ENCODE peak calls at places on chromosome 1, in eight cellular contexts. B is fibroblast of lung, N is naive B cell, X is NCI-H1694 treated with DMSO at 0.1 percent for 48 hours, Y is RPMI7951, I is putamen, F is A549, H is AG08395. E is an unnamed sample.

GRCh38 chr1:246012271-246012854 is 494.7 kb downstream of the SMYD3 start:
- DNase-seq in B (peak), N (no peak), X (peak), Y (peak), I (no peak), F (peak), H (peak), E (peak)

GRCh38 chr1:207876129-207876528 is 34.8 kb downstream of the CD34 start:
- DNase-seq in B (no peak), N (no peak), X (no peak), Y (no peak), I (no peak), F (no peak), H (no peak), E (no peak)

GRCh38 chr1:16716691-16717173 is 23.6 kb upstream of the RNU1-4 start:
- DNase-seq in B (no peak), N (no peak), X (no peak), Y (no peak), I (no peak), F (no peak), H (no peak), E (no peak)

GRCh38 chr1:5390497-5390896 is 601.7 kb downstream of the NPHP4 start:
- DNase-seq in B (no peak), N (no peak), X (no peak), Y (peak), I (no peak), F (no peak), H (no peak), E (no peak)

GRCh38 chr1:56297191-56297590 is 282.2 kb downstream of the PLPP3 start:
- DNase-seq in B (peak), N (no peak), X (no peak), Y (no peak), I (no peak), F (no peak), H (no peak), E (no peak)

GRCh38 chr1:246532519-246532918 is 25.4 kb upstream of the SMYD3 start:
- DNase-seq in B (no peak), N (no peak), X (no peak), Y (no peak), I (no peak), F (peak), H (no peak), E (no peak)

GRCh38 chr1:43956234-43956633 is 9.5 kb downstream of the IPO13 start:
- DNase-seq in B (no peak), N (no peak), X (no peak), Y (no peak), I (no peak), F (no peak), H (no peak), E (no peak)

GRCh38 chr1:234532511-234532922 is 53.5 kb upstream of the TARBP1 start:
- DNase-seq in B (no peak), N (no peak), X (no peak), Y (no peak), I (peak), F (no peak), H (no peak), E (peak)

GRCh38 chr1:119327066-119327435 is 41.5 kb upstream of the HAO2 start:
- DNase-seq in B (peak), N (no peak), X (no peak), Y (no peak), I (peak), F (no peak), H (no peak), E (no peak)

GRCh38 chr1:17338706-17339493 is 30.9 kb downstream of the PADI4 start:
- DNase-seq in B (no peak), N (no peak), X (no peak), Y (no peak), I (no peak), F (no peak), H (no peak), E (no peak)

GRCh38 chr1:243713470-243714186 is 136.4 kb downstream of the AKT3 start:
- DNase-seq in B (peak), N (no peak), X (peak), Y (peak), I (peak), F (no peak), H (peak), E (peak)

GRCh38 chr1:73026114-73026513 is 743.8 kb upstream of the NEGR1 start:
- DNase-seq in B (no peak), N (no peak), X (no peak), Y (no peak), I (no peak), F (no peak), H (no peak), E (no peak)

GRCh38 chr1:170095976-170096725 is 21.7 kb upstream of the KIFAP3 start:
- DNase-seq in B (no peak), N (no peak), X (no peak), Y (no peak), I (no peak), F (no peak), H (no peak), E (no peak)

GRCh38 chr1:19656780-19657475 is 7.7 kb upstream of the HTR6 start:
- DNase-seq in B (no peak), N (no peak), X (no peak), Y (no peak), I (no peak), F (no peak), H (no peak), E (no peak)

GRCh38 chr1:240619901-240620621 is 8.1 kb upstream of the GREM2 start:
- DNase-seq in B (no peak), N (no peak), X (peak), Y (no peak), I (no peak), F (no peak), H (no peak), E (no peak)

GRCh38 chr1:215888159-215888558 is 321.1 kb downstream of the KCTD3 start:
- DNase-seq in B (no peak), N (no peak), X (no peak), Y (no peak), I (no peak), F (no peak), H (no peak), E (peak)

GRCh38 chr1:54681396-54681795 is 34.3 kb upstream of the TTC4 start:
- DNase-seq in B (peak), N (no peak), X (no peak), Y (no peak), I (no peak), F (no peak), H (no peak), E (no peak)

GRCh38 chr1:215156232-215156631 is 73.7 kb downstream of the KCNK2 start:
- DNase-seq in B (peak), N (no peak), X (no peak), Y (peak), I (no peak), F (no peak), H (peak), E (no peak)

GRCh38 chr1:100168051-100168450 is 10.0 kb downstream of the LRRC39 start:
- DNase-seq in B (no peak), N (no peak), X (no peak), Y (no peak), I (no peak), F (no peak), H (no peak), E (no peak)

GRCh38 chr1:4086921-4087320 is 186.8 kb upstream of the C1orf174 start:
- DNase-seq in B (no peak), N (no peak), X (no peak), Y (no peak), I (no peak), F (no peak), H (no peak), E (no peak)

GRCh38 chr1:6491480-6491962 is at the start of gene PLEKHG5:
- DNase-seq in B (peak), N (no peak), X (no peak), Y (peak), I (no peak), F (no peak), H (peak), E (peak)

GRCh38 chr1:2934173-2934540 is 87.1 kb upstream of the ACTRT2 start:
- DNase-seq in B (no peak), N (no peak), X (no peak), Y (no peak), I (no peak), F (no peak), H (no peak), E (no peak)

GRCh38 chr1:18908911-18909771 is 6.8 kb upstream of the ALDH4A1 start:
- DNase-seq in B (no peak), N (no peak), X (no peak), Y (no peak), I (no peak), F (no peak), H (no peak), E (no peak)

GRCh38 chr1:236282159-236282716 is 480 bp upstream of the ERO1B start:
- DNase-seq in B (no peak), N (no peak), X (peak), Y (no peak), I (no peak), F (no peak), H (no peak), E (no peak)

GRCh38 chr1:169103443-169103842 is 3.0 kb upstream of the ATP1B1 start:
- DNase-seq in B (no peak), N (no peak), X (no peak), Y (no peak), I (no peak), F (no peak), H (no peak), E (no peak)

GRCh38 chr1:17572264-17572985 is 32.9 kb downstream of the ARHGEF10L start:
- DNase-seq in B (no peak), N (no peak), X (no peak), Y (no peak), I (no peak), F (no peak), H (no peak), E (no peak)

GRCh38 chr1:93905734-93906133 is 3.5 kb downstream of the GCLM start:
- DNase-seq in B (peak), N (no peak), X (no peak), Y (peak), I (no peak), F (no peak), H (peak), E (no peak)

GRCh38 chr1:241639653-241640148 is 468 bp downstream of the CHML start:
- DNase-seq in B (peak), N (no peak), X (peak), Y (no peak), I (no peak), F (peak), H (peak), E (peak)

E was measured in G401.